ENCODE peak calls at places on chromosomes 11 and 22, in nine cellular contexts. One of them, this sample, is unnamed.

GRCh38 chr11:70892889-70893288 is 359.5 kb downstream of the SHANK2 start:
- DNase-seq in progenitor cell of endocrine pancreas: no peak
- DNase-seq in mucosa of descending colon: no peak
- DNase-seq in lower lobe of right lung: peak
- DNase-seq in cardiac fibroblast: no peak
- DNase-seq in foreskin keratinocyte: no peak
- DNase-seq in CD8-positive, alpha-beta T cell: no peak
- DNase-seq in osteocyte: no peak
- DNase-seq in psoas muscle: no peak
- DNase-seq in this sample: no peak

GRCh38 chr11:76322593-76323341 is 58.2 kb downstream of the THAP12 start:
- DNase-seq in progenitor cell of endocrine pancreas: no peak
- DNase-seq in mucosa of descending colon: no peak
- DNase-seq in lower lobe of right lung: peak
- DNase-seq in cardiac fibroblast: no peak
- DNase-seq in foreskin keratinocyte: no peak
- DNase-seq in CD8-positive, alpha-beta T cell: no peak
- DNase-seq in osteocyte: no peak
- DNase-seq in psoas muscle: no peak
- DNase-seq in this sample: no peak

GRCh38 chr22:44325718-44326548 is 13.2 kb upstream of the SHISAL1 start:
- DNase-seq in progenitor cell of endocrine pancreas: no peak
- DNase-seq in mucosa of descending colon: no peak
- DNase-seq in lower lobe of right lung: no peak
- DNase-seq in cardiac fibroblast: peak
- DNase-seq in foreskin keratinocyte: no peak
- DNase-seq in CD8-positive, alpha-beta T cell: no peak
- DNase-seq in osteocyte: no peak
- DNase-seq in psoas muscle: no peak
- DNase-seq in this sample: no peak

GRCh38 chr11:61793084-61793828 is 545 bp downstream of the FEN1 start:
- DNase-seq in progenitor cell of endocrine pancreas: no peak
- DNase-seq in mucosa of descending colon: no peak
- DNase-seq in lower lobe of right lung: no peak
- DNase-seq in cardiac fibroblast: no peak
- DNase-seq in foreskin keratinocyte: no peak
- DNase-seq in CD8-positive, alpha-beta T cell: no peak
- DNase-seq in osteocyte: no peak
- DNase-seq in psoas muscle: no peak
- DNase-seq in this sample: peak

GRCh38 chr11:34495239-34495723 is 18.3 kb downstream of the ELF5 start:
- DNase-seq in progenitor cell of endocrine pancreas: no peak
- DNase-seq in mucosa of descending colon: no peak
- DNase-seq in lower lobe of right lung: no peak
- DNase-seq in cardiac fibroblast: no peak
- DNase-seq in foreskin keratinocyte: no peak
- DNase-seq in CD8-positive, alpha-beta T cell: no peak
- DNase-seq in osteocyte: no peak
- DNase-seq in psoas muscle: no peak
- DNase-seq in this sample: no peak

GRCh38 chr11:129722529-129722928 is 93.1 kb upstream of the TMEM45B start:
- DNase-seq in progenitor cell of endocrine pancreas: no peak
- DNase-seq in mucosa of descending colon: no peak
- DNase-seq in lower lobe of right lung: no peak
- DNase-seq in cardiac fibroblast: no peak
- DNase-seq in foreskin keratinocyte: no peak
- DNase-seq in CD8-positive, alpha-beta T cell: no peak
- DNase-seq in osteocyte: no peak
- DNase-seq in psoas muscle: no peak
- DNase-seq in this sample: no peak

GRCh38 chr11:18720811-18721575 is 5.0 kb downstream of the IGSF22 start:
- DNase-seq in progenitor cell of endocrine pancreas: peak
- DNase-seq in mucosa of descending colon: peak
- DNase-seq in lower lobe of right lung: peak
- DNase-seq in cardiac fibroblast: peak
- DNase-seq in foreskin keratinocyte: peak
- DNase-seq in CD8-positive, alpha-beta T cell: peak
- DNase-seq in osteocyte: peak
- DNase-seq in psoas muscle: peak
- DNase-seq in this sample: peak

GRCh38 chr11:128841461-128842072 is 25.5 kb downstream of the KCNJ1 start:
- DNase-seq in progenitor cell of endocrine pancreas: no peak
- DNase-seq in mucosa of descending colon: no peak
- DNase-seq in lower lobe of right lung: no peak
- DNase-seq in cardiac fibroblast: no peak
- DNase-seq in foreskin keratinocyte: no peak
- DNase-seq in CD8-positive, alpha-beta T cell: peak
- DNase-seq in osteocyte: no peak
- DNase-seq in psoas muscle: no peak
- DNase-seq in this sample: no peak

GRCh38 chr22:27207907-27208306 is 550.5 kb downstream of the MIAT start:
- DNase-seq in progenitor cell of endocrine pancreas: no peak
- DNase-seq in mucosa of descending colon: no peak
- DNase-seq in lower lobe of right lung: no peak
- DNase-seq in cardiac fibroblast: no peak
- DNase-seq in foreskin keratinocyte: peak
- DNase-seq in CD8-positive, alpha-beta T cell: no peak
- DNase-seq in osteocyte: no peak
- DNase-seq in psoas muscle: peak
- DNase-seq in this sample: no peak

GRCh38 chr11:120130991-120131760 is 6.7 kb downstream of the TRIM29 start:
- DNase-seq in progenitor cell of endocrine pancreas: no peak
- DNase-seq in mucosa of descending colon: no peak
- DNase-seq in lower lobe of right lung: peak
- DNase-seq in cardiac fibroblast: no peak
- DNase-seq in foreskin keratinocyte: no peak
- DNase-seq in CD8-positive, alpha-beta T cell: no peak
- DNase-seq in osteocyte: no peak
- DNase-seq in psoas muscle: no peak
- DNase-seq in this sample: no peak

GRCh38 chr11:60916669-60917206 is 2.8 kb downstream of the TMEM109 start:
- DNase-seq in progenitor cell of endocrine pancreas: no peak
- DNase-seq in mucosa of descending colon: no peak
- DNase-seq in lower lobe of right lung: no peak
- DNase-seq in cardiac fibroblast: no peak
- DNase-seq in foreskin keratinocyte: no peak
- DNase-seq in CD8-positive, alpha-beta T cell: no peak
- DNase-seq in osteocyte: no peak
- DNase-seq in psoas muscle: no peak
- DNase-seq in this sample: no peak

GRCh38 chr11:103604310-103604709 is 432.1 kb upstream of the DDI1 start:
- DNase-seq in progenitor cell of endocrine pancreas: no peak
- DNase-seq in mucosa of descending colon: no peak
- DNase-seq in lower lobe of right lung: no peak
- DNase-seq in cardiac fibroblast: no peak
- DNase-seq in foreskin keratinocyte: no peak
- DNase-seq in CD8-positive, alpha-beta T cell: no peak
- DNase-seq in osteocyte: no peak
- DNase-seq in psoas muscle: no peak
- DNase-seq in this sample: no peak

GRCh38 chr11:104830080-104830479 is 68.2 kb downstream of the CASP12 start:
- DNase-seq in progenitor cell of endocrine pancreas: no peak
- DNase-seq in mucosa of descending colon: no peak
- DNase-seq in lower lobe of right lung: no peak
- DNase-seq in cardiac fibroblast: peak
- DNase-seq in foreskin keratinocyte: peak
- DNase-seq in CD8-positive, alpha-beta T cell: no peak
- DNase-seq in osteocyte: no peak
- DNase-seq in psoas muscle: no peak
- DNase-seq in this sample: no peak

DNA sequence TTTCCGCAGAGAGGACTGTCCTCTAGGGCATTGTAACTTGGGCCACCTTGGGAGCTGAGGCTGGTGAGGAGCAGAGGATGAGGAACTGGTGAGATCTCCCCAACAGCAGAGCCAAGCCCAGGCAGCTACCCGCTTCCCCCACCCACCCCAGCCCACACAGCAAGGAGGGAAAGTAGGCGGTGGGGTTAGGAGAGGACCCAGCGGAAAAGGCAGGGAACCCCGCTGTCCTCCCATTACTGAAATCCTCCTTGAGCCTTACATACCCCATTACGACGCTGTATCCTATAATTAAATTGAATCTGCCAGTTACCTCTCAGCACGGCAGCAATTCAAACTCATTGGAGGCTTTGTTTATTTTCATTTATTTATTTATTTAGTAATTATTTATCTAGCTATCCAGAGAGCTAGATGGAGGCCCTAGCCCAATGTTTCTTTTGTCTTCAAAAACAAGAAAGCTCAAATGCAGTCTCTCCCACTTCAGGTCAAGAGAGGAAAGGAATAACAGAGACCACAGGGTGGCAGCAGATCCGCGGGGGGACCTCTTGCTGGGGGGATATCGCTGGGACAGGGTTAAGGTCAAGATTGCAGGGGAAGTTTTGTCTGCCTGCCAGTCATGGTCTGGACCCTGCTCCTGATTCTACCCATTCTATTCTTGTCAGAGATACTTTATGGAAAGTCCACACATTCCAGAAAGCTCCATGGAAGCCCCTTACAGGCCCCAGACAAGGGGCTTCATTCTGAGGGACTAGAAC is 218.0 kb downstream of the ST3GAL4 start:
- DNase-seq in progenitor cell of endocrine pancreas: no peak
- DNase-seq in mucosa of descending colon: no peak
- DNase-seq in lower lobe of right lung: no peak
- DNase-seq in cardiac fibroblast: no peak
- DNase-seq in foreskin keratinocyte: no peak
- DNase-seq in CD8-positive, alpha-beta T cell: no peak
- DNase-seq in osteocyte: no peak
- DNase-seq in psoas muscle: no peak
- DNase-seq in this sample: peak
- TF ChIP-seq CTCF in progenitor cell of endocrine pancreas: peak
- TF ChIP-seq CTCF in mucosa of descending colon: no peak
- TF ChIP-seq CTCF in lower lobe of right lung: no peak
- TF ChIP-seq CTCF in cardiac fibroblast: no peak
- TF ChIP-seq CTCF in foreskin keratinocyte: peak
- TF ChIP-seq CTCF in CD8-positive, alpha-beta T cell: no peak
- TF ChIP-seq CTCF in osteocyte: no peak
- TF ChIP-seq CTCF in psoas muscle: no peak
- TF ChIP-seq CTCF in this sample: peak

DNA sequence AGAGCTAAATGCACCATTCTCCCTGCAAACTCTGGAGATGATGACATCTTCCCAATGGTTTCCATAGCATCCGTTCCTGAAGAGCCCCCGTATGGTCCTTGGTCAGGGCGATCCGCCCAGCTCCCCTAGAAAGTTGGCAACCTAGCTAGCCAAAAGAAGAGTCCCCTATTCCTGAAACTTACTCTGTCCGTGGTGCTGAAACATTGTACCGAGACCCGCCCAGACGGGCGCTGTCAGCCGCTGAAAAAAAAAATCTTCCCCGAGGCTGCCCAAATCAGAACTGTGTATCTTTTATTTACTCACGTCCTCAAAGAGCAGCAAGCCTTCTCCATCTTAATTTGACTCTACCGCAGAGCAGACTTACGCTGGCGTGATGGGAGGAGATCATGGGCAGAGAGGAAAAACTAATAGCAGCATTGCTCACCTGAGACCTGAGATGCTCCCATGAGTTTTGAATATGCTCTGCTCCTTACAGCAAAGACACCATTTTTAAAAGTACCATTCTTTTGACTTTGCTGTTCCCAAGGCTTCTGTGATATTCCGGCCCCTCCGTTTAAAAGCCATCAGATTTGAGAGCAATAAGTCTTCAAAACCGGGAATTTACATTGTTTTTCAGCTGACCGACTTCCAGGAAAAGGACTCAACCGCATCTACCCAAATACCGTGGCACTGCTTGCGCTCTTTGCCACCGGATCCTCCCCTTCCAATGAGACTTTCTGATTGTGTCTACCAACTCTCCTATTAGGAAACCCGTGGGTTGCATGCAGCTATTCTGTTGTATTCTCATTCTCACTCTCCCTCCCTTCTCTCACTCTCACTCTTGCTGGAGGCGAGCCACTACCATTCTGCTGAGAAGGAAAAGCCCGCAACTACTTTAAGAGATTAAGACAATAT is at the start of gene SLC17A6:
- DNase-seq in progenitor cell of endocrine pancreas: peak
- DNase-seq in mucosa of descending colon: peak
- DNase-seq in lower lobe of right lung: no peak
- DNase-seq in cardiac fibroblast: peak
- DNase-seq in foreskin keratinocyte: no peak
- DNase-seq in CD8-positive, alpha-beta T cell: no peak
- DNase-seq in osteocyte: no peak
- DNase-seq in psoas muscle: no peak
- DNase-seq in this sample: no peak
- TF ChIP-seq CTCF in progenitor cell of endocrine pancreas: no peak
- TF ChIP-seq CTCF in mucosa of descending colon: no peak
- TF ChIP-seq CTCF in lower lobe of right lung: no peak
- TF ChIP-seq CTCF in cardiac fibroblast: no peak
- TF ChIP-seq CTCF in foreskin keratinocyte: no peak
- TF ChIP-seq CTCF in CD8-positive, alpha-beta T cell: no peak
- TF ChIP-seq CTCF in osteocyte: no peak
- TF ChIP-seq CTCF in psoas muscle: no peak
- TF ChIP-seq CTCF in this sample: no peak

GRCh38 chr11:100328626-100329340 is 358.3 kb upstream of the ARHGAP42 start:
- DNase-seq in progenitor cell of endocrine pancreas: no peak
- DNase-seq in mucosa of descending colon: no peak
- DNase-seq in lower lobe of right lung: no peak
- DNase-seq in cardiac fibroblast: no peak
- DNase-seq in foreskin keratinocyte: peak
- DNase-seq in CD8-positive, alpha-beta T cell: no peak
- DNase-seq in osteocyte: no peak
- DNase-seq in psoas muscle: no peak
- DNase-seq in this sample: peak
- TF ChIP-seq CTCF in progenitor cell of endocrine pancreas: no peak
- TF ChIP-seq CTCF in mucosa of descending colon: no peak
- TF ChIP-seq CTCF in lower lobe of right lung: no peak
- TF ChIP-seq CTCF in cardiac fibroblast: no peak
- TF ChIP-seq CTCF in foreskin keratinocyte: peak
- TF ChIP-seq CTCF in CD8-positive, alpha-beta T cell: no peak
- TF ChIP-seq CTCF in osteocyte: no peak
- TF ChIP-seq CTCF in psoas muscle: no peak
- TF ChIP-seq CTCF in this sample: peak

GRCh38 chr11:14973621-14974020 is 1.5 kb upstream of the CALCA start:
- DNase-seq in progenitor cell of endocrine pancreas: peak
- DNase-seq in mucosa of descending colon: no peak
- DNase-seq in lower lobe of right lung: no peak
- DNase-seq in cardiac fibroblast: peak
- DNase-seq in foreskin keratinocyte: no peak
- DNase-seq in CD8-positive, alpha-beta T cell: no peak
- DNase-seq in osteocyte: no peak
- DNase-seq in psoas muscle: no peak
- DNase-seq in this sample: no peak

GRCh38 chr11:14967581-14968214 is 4.5 kb downstream of the CALCA start:
- DNase-seq in progenitor cell of endocrine pancreas: no peak
- DNase-seq in mucosa of descending colon: no peak
- DNase-seq in lower lobe of right lung: no peak
- DNase-seq in cardiac fibroblast: no peak
- DNase-seq in foreskin keratinocyte: no peak
- DNase-seq in CD8-positive, alpha-beta T cell: no peak
- DNase-seq in osteocyte: no peak
- DNase-seq in psoas muscle: no peak
- DNase-seq in this sample: no peak

GRCh38 chr11:14972581-14973490 is 685 bp upstream of the CALCA start:
- DNase-seq in progenitor cell of endocrine pancreas: no peak
- DNase-seq in mucosa of descending colon: no peak
- DNase-seq in lower lobe of right lung: no peak
- DNase-seq in cardiac fibroblast: no peak
- DNase-seq in foreskin keratinocyte: no peak
- DNase-seq in CD8-positive, alpha-beta T cell: no peak
- DNase-seq in osteocyte: no peak
- DNase-seq in psoas muscle: no peak
- DNase-seq in this sample: no peak

GRCh38 chr11:14971865-14972580 is at the start of gene CALCA:
- DNase-seq in progenitor cell of endocrine pancreas: no peak
- DNase-seq in mucosa of descending colon: no peak
- DNase-seq in lower lobe of right lung: no peak
- DNase-seq in cardiac fibroblast: no peak
- DNase-seq in foreskin keratinocyte: no peak
- DNase-seq in CD8-positive, alpha-beta T cell: no peak
- DNase-seq in osteocyte: no peak
- DNase-seq in psoas muscle: no peak
- DNase-seq in this sample: no peak

GRCh38 chr11:14969922-14970323 is 2.2 kb downstream of the CALCA start:
- DNase-seq in progenitor cell of endocrine pancreas: peak
- DNase-seq in mucosa of descending colon: peak
- DNase-seq in lower lobe of right lung: no peak
- DNase-seq in cardiac fibroblast: no peak
- DNase-seq in foreskin keratinocyte: no peak
- DNase-seq in CD8-positive, alpha-beta T cell: peak
- DNase-seq in osteocyte: no peak
- DNase-seq in psoas muscle: peak
- DNase-seq in this sample: peak
- TF ChIP-seq CTCF in progenitor cell of endocrine pancreas: peak
- TF ChIP-seq CTCF in mucosa of descending colon: peak
- TF ChIP-seq CTCF in lower lobe of right lung: peak
- TF ChIP-seq CTCF in cardiac fibroblast: peak
- TF ChIP-seq CTCF in foreskin keratinocyte: peak
- TF ChIP-seq CTCF in CD8-positive, alpha-beta T cell: peak
- TF ChIP-seq CTCF in osteocyte: peak
- TF ChIP-seq CTCF in psoas muscle: peak
- TF ChIP-seq CTCF in this sample: peak